ENCODE peak calls at places on chromosomes 11 and 22, in ten cellular contexts. H, N, Q, A, G, V, Y, F, Z and U are unnamed samples.

GRCh38 chr11:121931121-121931520 is 184.9 kb downstream of the BLID start:
- DNase-seq in H (no peak), N (no peak), Q (no peak), A (no peak), G (no peak), V (no peak), Y (no peak), F (no peak), Z (no peak), U (no peak)

GRCh38 chr11:35003658-35004057 is 87.2 kb downstream of the PDHX start:
- DNase-seq in H (no peak), N (no peak), Q (no peak), A (no peak), G (no peak), V (no peak), Y (no peak), F (no peak), Z (no peak), U (no peak)

GRCh38 chr11:26839911-26840705 is 118.2 kb upstream of the SLC5A12 start:
- DNase-seq in H (no peak), N (no peak), Q (no peak), A (no peak), G (no peak), V (no peak), Y (no peak), F (no peak), Z (no peak), U (no peak)

GRCh38 chr11:102421262-102421661 is 31.3 kb downstream of the TMEM123 start:
- DNase-seq in H (no peak), N (no peak), Q (no peak), A (no peak), G (no peak), V (no peak), Y (no peak), F (no peak), Z (no peak), U (no peak)

GRCh38 chr11:76838422-76839068 is 22.2 kb upstream of the ACER3 start:
- DNase-seq in H (no peak), N (no peak), Q (no peak), A (no peak), G (no peak), V (no peak), Y (no peak), F (no peak), Z (no peak), U (no peak)

GRCh38 chr11:62545437-62546243 is 966 bp downstream of the AHNAK start:
- DNase-seq in H (peak), N (peak), Q (peak), A (peak), G (peak), V (peak), Y (peak), F (peak), Z (peak), U (peak)

GRCh38 chr11:63911876-63912275 is 5.1 kb downstream of the RCOR2 start:
- DNase-seq in H (no peak), N (no peak), Q (no peak), A (no peak), G (no peak), V (no peak), Y (no peak), F (no peak), Z (no peak), U (no peak)

GRCh38 chr22:32202539-32203180 is 2.2 kb downstream of the RFPL2 start:
- DNase-seq in H (peak), N (no peak), Q (peak), A (peak), G (no peak), V (peak), Y (no peak), F (peak), Z (peak), U (no peak)

GRCh38 chr11:132056689-132057088 is 686.3 kb downstream of the NTM start:
- DNase-seq in H (no peak), N (no peak), Q (no peak), A (no peak), G (no peak), V (peak), Y (no peak), F (no peak), Z (no peak), U (no peak)

GRCh38 chr22:24564376-24565058 is 8.7 kb downstream of the SNRPD3 start:
- DNase-seq in H (no peak), N (no peak), Q (no peak), A (no peak), G (no peak), V (no peak), Y (no peak), F (no peak), Z (no peak), U (no peak)

GRCh38 chr22:17772249-17772962 is 1.9 kb downstream of the BID start:
- DNase-seq in H (no peak), N (peak), Q (no peak), A (no peak), G (no peak), V (no peak), Y (peak), F (no peak), Z (peak), U (no peak)

GRCh38 chr22:38788417-38788816 is 5.5 kb downstream of the DNAL4 start:
- DNase-seq in H (no peak), N (no peak), Q (no peak), A (no peak), G (no peak), V (peak), Y (no peak), F (peak), Z (peak), U (no peak)

GRCh38 chr22:38766076-38766777 is 10.4 kb upstream of the SUN2 start:
- DNase-seq in H (peak), N (peak), Q (peak), A (peak), G (no peak), V (peak), Y (no peak), F (peak), Z (peak), U (no peak)

GRCh38 chr11:126702165-126702738 is 298.3 kb downstream of the KIRREL3 start:
- DNase-seq in H (no peak), N (no peak), Q (no peak), A (no peak), G (no peak), V (no peak), Y (no peak), F (no peak), Z (no peak), U (no peak)

GRCh38 chr11:123231263-123231662 is 36.2 kb upstream of the CLMP start:
- DNase-seq in H (no peak), N (no peak), Q (no peak), A (no peak), G (no peak), V (peak), Y (no peak), F (no peak), Z (no peak), U (no peak)

GRCh38 chr11:21783954-21784353 is 408.9 kb upstream of the ANO5 start:
- DNase-seq in H (no peak), N (no peak), Q (no peak), A (no peak), G (no peak), V (no peak), Y (no peak), F (no peak), Z (no peak), U (no peak)

GRCh38 chr11:37061426-37061825 is 463.4 kb upstream of the RAG2 start:
- DNase-seq in H (no peak), N (no peak), Q (no peak), A (no peak), G (no peak), V (no peak), Y (no peak), F (no peak), Z (peak), U (no peak)

GRCh38 chr11:86473991-86474833 is 99.5 kb downstream of the CCDC81 start:
- DNase-seq in H (no peak), N (no peak), Q (no peak), A (no peak), G (no peak), V (no peak), Y (no peak), F (peak), Z (peak), U (no peak)

GRCh38 chr11:114183041-114183511 is 113.1 kb upstream of the NNMT start:
- DNase-seq in H (no peak), N (peak), Q (peak), A (no peak), G (no peak), V (no peak), Y (no peak), F (peak), Z (no peak), U (no peak)